ENCODE peak calls at places on chromosomes 12 and 14, in nine cellular contexts. One of them, this sample, is unnamed. For H3K9me3, the result is how much of the 10 kb centered on the place peaks cover.

GRCh38 chr12:128338344-128338743 is 71.4 kb downstream of the TMEM132C start:
- DNase-seq in uterus: no peak
- DNase-seq in spleen: no peak
- DNase-seq in WERI-Rb-1: no peak
- DNase-seq in K562: no peak
- DNase-seq in fibroblast of lung: no peak
- DNase-seq in mucosa of descending colon: no peak
- DNase-seq in ovary: no peak
- DNase-seq in RWPE2: no peak
- DNase-seq in this sample: no peak

GRCh38 chr14:93592786-93593185 is 162.0 kb downstream of the UNC79 start:
- DNase-seq in uterus: no peak
- DNase-seq in spleen: no peak
- DNase-seq in WERI-Rb-1: no peak
- DNase-seq in K562: no peak
- DNase-seq in fibroblast of lung: no peak
- DNase-seq in mucosa of descending colon: no peak
- DNase-seq in ovary: no peak
- DNase-seq in RWPE2: no peak
- DNase-seq in this sample: no peak

GRCh38 chr12:117134059-117134458 is 34.8 kb upstream of the TESC start:
- DNase-seq in uterus: no peak
- DNase-seq in spleen: no peak
- DNase-seq in WERI-Rb-1: no peak
- DNase-seq in K562: no peak
- DNase-seq in fibroblast of lung: no peak
- DNase-seq in mucosa of descending colon: no peak
- DNase-seq in ovary: no peak
- DNase-seq in RWPE2: no peak
- DNase-seq in this sample: no peak

GRCh38 chr12:53236443-53237111 is 4.6 kb upstream of the RARG start:
- DNase-seq in uterus: no peak
- DNase-seq in spleen: no peak
- DNase-seq in WERI-Rb-1: no peak
- DNase-seq in K562: no peak
- DNase-seq in fibroblast of lung: no peak
- DNase-seq in mucosa of descending colon: no peak
- DNase-seq in ovary: no peak
- DNase-seq in RWPE2: no peak
- DNase-seq in this sample: no peak

GRCh38 chr12:25397001-25397400 is 146.3 kb upstream of the KRAS start:
- DNase-seq in uterus: no peak
- DNase-seq in spleen: no peak
- DNase-seq in WERI-Rb-1: peak
- DNase-seq in K562: no peak
- DNase-seq in fibroblast of lung: no peak
- DNase-seq in mucosa of descending colon: no peak
- DNase-seq in ovary: no peak
- DNase-seq in RWPE2: no peak
- DNase-seq in this sample: no peak

GRCh38 chr14:105398726-105399440 is 545 bp downstream of the TEX22 start:
- DNase-seq in uterus: no peak
- DNase-seq in spleen: no peak
- DNase-seq in WERI-Rb-1: peak
- DNase-seq in K562: peak
- DNase-seq in fibroblast of lung: no peak
- DNase-seq in mucosa of descending colon: no peak
- DNase-seq in ovary: no peak
- DNase-seq in RWPE2: no peak
- DNase-seq in this sample: no peak

GRCh38 chr12:22624573-22624907 is 431 bp upstream of the ETNK1 start:
- DNase-seq in uterus: no peak
- DNase-seq in spleen: no peak
- DNase-seq in WERI-Rb-1: no peak
- DNase-seq in K562: no peak
- DNase-seq in fibroblast of lung: no peak
- DNase-seq in mucosa of descending colon: no peak
- DNase-seq in ovary: no peak
- DNase-seq in RWPE2: no peak
- DNase-seq in this sample: no peak

GRCh38 chr12:72219937-72220336 is 52.2 kb upstream of the TRHDE start:
- DNase-seq in uterus: no peak
- DNase-seq in spleen: no peak
- DNase-seq in WERI-Rb-1: no peak
- DNase-seq in K562: no peak
- DNase-seq in fibroblast of lung: peak
- DNase-seq in mucosa of descending colon: no peak
- DNase-seq in ovary: no peak
- DNase-seq in RWPE2: no peak
- DNase-seq in this sample: no peak

GRCh38 chr12:13218641-13219040 is 22.1 kb downstream of the EMP1 start:
- DNase-seq in uterus: no peak
- DNase-seq in spleen: no peak
- DNase-seq in WERI-Rb-1: no peak
- DNase-seq in K562: no peak
- DNase-seq in fibroblast of lung: no peak
- DNase-seq in mucosa of descending colon: no peak
- DNase-seq in ovary: no peak
- DNase-seq in RWPE2: no peak
- DNase-seq in this sample: no peak

GRCh38 chr12:31494455-31494854 is 96.5 kb downstream of the DENND5B start:
- DNase-seq in uterus: no peak
- DNase-seq in spleen: no peak
- DNase-seq in WERI-Rb-1: no peak
- DNase-seq in K562: no peak
- DNase-seq in fibroblast of lung: no peak
- DNase-seq in mucosa of descending colon: no peak
- DNase-seq in ovary: no peak
- DNase-seq in RWPE2: no peak
- DNase-seq in this sample: no peak

GRCh38 chr12:32566663-32567634 is 112.2 kb upstream of the DNM1L start:
- DNase-seq in uterus: no peak
- DNase-seq in spleen: no peak
- DNase-seq in WERI-Rb-1: no peak
- DNase-seq in K562: no peak
- DNase-seq in fibroblast of lung: no peak
- DNase-seq in mucosa of descending colon: peak
- DNase-seq in ovary: no peak
- DNase-seq in RWPE2: no peak
- DNase-seq in this sample: no peak

GRCh38 chr14:74478996-74479635 is 14.0 kb downstream of the NPC2 start:
- DNase-seq in uterus: no peak
- DNase-seq in spleen: no peak
- DNase-seq in WERI-Rb-1: peak
- DNase-seq in K562: no peak
- DNase-seq in fibroblast of lung: peak
- DNase-seq in mucosa of descending colon: no peak
- DNase-seq in ovary: no peak
- DNase-seq in RWPE2: no peak
- DNase-seq in this sample: no peak

GRCh38 chr14:61752626-61753025 is 9.6 kb upstream of the SNAPC1 start:
- DNase-seq in uterus: no peak
- DNase-seq in spleen: no peak
- DNase-seq in WERI-Rb-1: no peak
- DNase-seq in K562: no peak
- DNase-seq in fibroblast of lung: no peak
- DNase-seq in mucosa of descending colon: no peak
- DNase-seq in ovary: no peak
- DNase-seq in RWPE2: no peak
- DNase-seq in this sample: no peak

GRCh38 chr14:104393199-104393897 is 186.2 kb upstream of the C14orf180 start:
- DNase-seq in uterus: no peak
- DNase-seq in spleen: peak
- DNase-seq in WERI-Rb-1: no peak
- DNase-seq in K562: no peak
- DNase-seq in fibroblast of lung: no peak
- DNase-seq in mucosa of descending colon: no peak
- DNase-seq in ovary: no peak
- DNase-seq in RWPE2: peak
- DNase-seq in this sample: no peak

GRCh38 chr14:97408503-97408902 is 611.3 kb downstream of the VRK1 start:
- DNase-seq in uterus: no peak
- DNase-seq in spleen: no peak
- DNase-seq in WERI-Rb-1: no peak
- DNase-seq in K562: no peak
- DNase-seq in fibroblast of lung: no peak
- DNase-seq in mucosa of descending colon: no peak
- DNase-seq in ovary: no peak
- DNase-seq in RWPE2: no peak
- DNase-seq in this sample: no peak

GRCh38 chr12:131452444-131452860 is 258.4 kb upstream of the SFSWAP start:
- DNase-seq in uterus: no peak
- DNase-seq in spleen: peak
- DNase-seq in WERI-Rb-1: peak
- DNase-seq in K562: peak
- DNase-seq in fibroblast of lung: no peak
- DNase-seq in mucosa of descending colon: peak
- DNase-seq in ovary: no peak
- DNase-seq in RWPE2: no peak
- DNase-seq in this sample: no peak
- TF ChIP-seq CTCF in uterus: no peak
- TF ChIP-seq CTCF in spleen: peak
- TF ChIP-seq CTCF in WERI-Rb-1: peak
- TF ChIP-seq CTCF in K562: peak
- TF ChIP-seq CTCF in fibroblast of lung: no peak
- TF ChIP-seq CTCF in mucosa of descending colon: peak
- TF ChIP-seq CTCF in ovary: no peak
- TF ChIP-seq CTCF in RWPE2: peak
- TF ChIP-seq CTCF in this sample: peak

GRCh38 chr14:20278414-20278813 is 27.3 kb downstream of the TTC5 start:
- DNase-seq in uterus: no peak
- DNase-seq in spleen: no peak
- DNase-seq in WERI-Rb-1: no peak
- DNase-seq in K562: peak
- DNase-seq in fibroblast of lung: peak
- DNase-seq in mucosa of descending colon: peak
- DNase-seq in ovary: peak
- DNase-seq in RWPE2: no peak
- DNase-seq in this sample: peak

DNA sequence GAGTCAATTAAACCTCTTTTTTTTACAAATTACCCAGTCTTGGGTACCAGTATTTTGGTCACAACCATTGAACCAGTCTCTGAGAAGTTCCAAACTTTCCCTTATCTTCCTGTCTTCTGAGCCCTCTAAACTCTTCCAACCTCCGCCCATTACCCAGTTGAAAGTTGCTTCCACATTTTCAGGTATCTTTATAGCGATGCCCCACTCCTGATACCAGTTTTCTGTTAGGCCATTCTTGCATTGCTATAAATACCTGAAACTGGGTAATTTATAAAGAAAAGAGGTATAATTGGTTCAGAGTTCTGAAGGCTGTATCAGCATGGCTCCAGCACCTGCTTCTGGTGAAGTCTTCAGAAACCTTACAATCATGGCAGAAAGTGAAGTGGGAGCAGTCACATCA is 31.7 kb downstream of the TTC5 start:
- DNase-seq in uterus: no peak
- DNase-seq in spleen: no peak
- DNase-seq in WERI-Rb-1: no peak
- DNase-seq in K562: no peak
- DNase-seq in fibroblast of lung: no peak
- DNase-seq in mucosa of descending colon: no peak
- DNase-seq in ovary: no peak
- DNase-seq in RWPE2: no peak
- DNase-seq in this sample: no peak
- H3K9me3 ChIP-seq in uterus: under half
- H3K9me3 ChIP-seq in spleen: under half
- H3K9me3 ChIP-seq in WERI-Rb-1: under half
- H3K9me3 ChIP-seq in K562: under half
- H3K9me3 ChIP-seq in fibroblast of lung: under half
- H3K9me3 ChIP-seq in mucosa of descending colon: under half
- H3K9me3 ChIP-seq in ovary: under half
- H3K9me3 ChIP-seq in RWPE2: under half
- H3K9me3 ChIP-seq in this sample: under half

GRCh38 chr12:114682920-114683708 is 861 bp downstream of the TBX3 start:
- DNase-seq in uterus: no peak
- DNase-seq in spleen: no peak
- DNase-seq in WERI-Rb-1: peak
- DNase-seq in K562: no peak
- DNase-seq in fibroblast of lung: no peak
- DNase-seq in mucosa of descending colon: peak
- DNase-seq in ovary: peak
- DNase-seq in RWPE2: no peak
- DNase-seq in this sample: no peak
- TF ChIP-seq CTCF in uterus: no peak
- TF ChIP-seq CTCF in spleen: no peak
- TF ChIP-seq CTCF in WERI-Rb-1: no peak
- TF ChIP-seq CTCF in K562: no peak
- TF ChIP-seq CTCF in fibroblast of lung: no peak
- TF ChIP-seq CTCF in mucosa of descending colon: no peak
- TF ChIP-seq CTCF in ovary: no peak
- TF ChIP-seq CTCF in RWPE2: no peak
- TF ChIP-seq CTCF in this sample: no peak

DNA sequence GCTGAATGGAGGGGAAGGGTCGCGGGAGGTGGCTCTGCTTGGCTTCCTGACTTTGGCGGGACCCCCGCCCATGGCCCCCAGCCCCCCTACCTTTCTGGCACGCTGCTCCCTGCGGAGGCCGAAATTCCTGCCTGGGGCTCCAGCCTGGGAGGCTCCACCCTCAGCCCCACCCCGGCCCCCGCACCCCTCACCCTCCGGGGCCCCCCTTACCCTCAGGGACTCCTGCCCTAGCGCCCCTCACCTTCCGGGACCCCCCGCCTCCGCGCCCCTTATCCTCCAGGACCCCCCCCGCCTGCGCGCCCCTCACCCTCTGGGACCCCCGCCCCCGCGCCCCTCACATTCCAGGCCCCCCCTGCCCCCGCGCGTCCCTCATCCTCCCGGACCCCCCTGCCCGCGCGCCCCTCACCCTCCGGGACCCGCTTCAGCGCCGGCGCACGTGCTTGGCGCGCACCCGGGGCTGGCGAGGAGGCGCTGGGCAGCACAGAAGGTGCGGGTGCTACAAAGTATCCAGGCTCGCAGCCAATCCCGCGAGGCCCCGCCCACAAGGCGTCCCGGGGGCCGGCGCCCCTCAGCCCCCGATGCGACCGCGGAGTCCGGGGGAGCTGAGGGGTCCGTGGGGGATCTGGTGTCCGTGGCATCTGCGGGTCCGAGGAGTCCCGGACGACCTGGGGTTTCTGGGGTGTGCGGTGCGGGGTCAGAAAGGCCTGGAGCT is at the start of gene ANHX:
- DNase-seq in uterus: no peak
- DNase-seq in spleen: no peak
- DNase-seq in WERI-Rb-1: no peak
- DNase-seq in K562: no peak
- DNase-seq in fibroblast of lung: no peak
- DNase-seq in mucosa of descending colon: no peak
- DNase-seq in ovary: no peak
- DNase-seq in RWPE2: no peak
- DNase-seq in this sample: no peak
- H3K9me3 ChIP-seq in uterus: under half
- H3K9me3 ChIP-seq in spleen: half or more
- H3K9me3 ChIP-seq in WERI-Rb-1: under half
- H3K9me3 ChIP-seq in K562: under half
- H3K9me3 ChIP-seq in fibroblast of lung: under half
- H3K9me3 ChIP-seq in mucosa of descending colon: half or more
- H3K9me3 ChIP-seq in ovary: under half
- H3K9me3 ChIP-seq in RWPE2: under half
- H3K9me3 ChIP-seq in this sample: under half